ENCODE peak calls at places on chromosomes 11 and 22, in seven cellular contexts. One of them, this sample, is unnamed.

GRCh38 chr22:29877620-29878019 is 5.4 kb upstream of the MTMR3 start:
- DNase-seq in RWPE1: no peak
- DNase-seq in EL: peak
- DNase-seq in lung microvascular endothelial cell: no peak
- DNase-seq in activated naive CD4-positive, alpha-beta T cell: no peak
- DNase-seq in frontal cortex: no peak
- DNase-seq in foreskin fibroblast: peak
- DNase-seq in this sample: no peak

GRCh38 chr22:42714768-42715430 is 5.8 kb downstream of the A4GALT start:
- DNase-seq in RWPE1: no peak
- DNase-seq in EL: no peak
- DNase-seq in lung microvascular endothelial cell: peak
- DNase-seq in activated naive CD4-positive, alpha-beta T cell: no peak
- DNase-seq in frontal cortex: no peak
- DNase-seq in foreskin fibroblast: peak
- DNase-seq in this sample: peak

GRCh38 chr11:33982661-33983060 is 68.9 kb upstream of the CAPRIN1 start:
- DNase-seq in RWPE1: no peak
- DNase-seq in EL: no peak
- DNase-seq in lung microvascular endothelial cell: no peak
- DNase-seq in activated naive CD4-positive, alpha-beta T cell: no peak
- DNase-seq in frontal cortex: no peak
- DNase-seq in foreskin fibroblast: no peak
- DNase-seq in this sample: no peak

GRCh38 chr11:46285173-46285572 is 7.7 kb downstream of the CREB3L1 start:
- DNase-seq in RWPE1: no peak
- DNase-seq in EL: peak
- DNase-seq in lung microvascular endothelial cell: no peak
- DNase-seq in activated naive CD4-positive, alpha-beta T cell: no peak
- DNase-seq in frontal cortex: no peak
- DNase-seq in foreskin fibroblast: peak
- DNase-seq in this sample: no peak

GRCh38 chr11:35412285-35412684 is 7.1 kb downstream of the SLC1A2 start:
- DNase-seq in RWPE1: no peak
- DNase-seq in EL: peak
- DNase-seq in lung microvascular endothelial cell: no peak
- DNase-seq in activated naive CD4-positive, alpha-beta T cell: no peak
- DNase-seq in frontal cortex: no peak
- DNase-seq in foreskin fibroblast: peak
- DNase-seq in this sample: peak

GRCh38 chr11:67415501-67416304 is at the start of gene CARNS1:
- DNase-seq in RWPE1: no peak
- DNase-seq in EL: no peak
- DNase-seq in lung microvascular endothelial cell: no peak
- DNase-seq in activated naive CD4-positive, alpha-beta T cell: no peak
- DNase-seq in frontal cortex: peak
- DNase-seq in foreskin fibroblast: no peak
- DNase-seq in this sample: no peak

GRCh38 chr11:59865031-59865430 is 1.3 kb downstream of the TCN1 start:
- DNase-seq in RWPE1: no peak
- DNase-seq in EL: no peak
- DNase-seq in lung microvascular endothelial cell: peak
- DNase-seq in activated naive CD4-positive, alpha-beta T cell: no peak
- DNase-seq in frontal cortex: peak
- DNase-seq in foreskin fibroblast: no peak
- DNase-seq in this sample: peak

GRCh38 chr11:96306933-96307747 is 35.9 kb downstream of the MAML2 start:
- DNase-seq in RWPE1: peak
- DNase-seq in EL: peak
- DNase-seq in lung microvascular endothelial cell: peak
- DNase-seq in activated naive CD4-positive, alpha-beta T cell: no peak
- DNase-seq in frontal cortex: no peak
- DNase-seq in foreskin fibroblast: peak
- DNase-seq in this sample: peak

GRCh38 chr11:110123003-110123402 is 29.8 kb downstream of the ZC3H12C start:
- DNase-seq in RWPE1: no peak
- DNase-seq in EL: peak
- DNase-seq in lung microvascular endothelial cell: no peak
- DNase-seq in activated naive CD4-positive, alpha-beta T cell: no peak
- DNase-seq in frontal cortex: no peak
- DNase-seq in foreskin fibroblast: peak
- DNase-seq in this sample: no peak

GRCh38 chr22:50274311-50274710 is 4.1 kb upstream of the MAPK11 start:
- DNase-seq in RWPE1: peak
- DNase-seq in EL: peak
- DNase-seq in lung microvascular endothelial cell: peak
- DNase-seq in activated naive CD4-positive, alpha-beta T cell: peak
- DNase-seq in frontal cortex: peak
- DNase-seq in foreskin fibroblast: peak
- DNase-seq in this sample: peak

GRCh38 chr11:69962152-69962551 is 116.0 kb upstream of the ANO1 start:
- DNase-seq in RWPE1: peak
- DNase-seq in EL: peak
- DNase-seq in lung microvascular endothelial cell: peak
- DNase-seq in activated naive CD4-positive, alpha-beta T cell: no peak
- DNase-seq in frontal cortex: no peak
- DNase-seq in foreskin fibroblast: peak
- DNase-seq in this sample: peak

GRCh38 chr11:117189191-117189940 is 9.8 kb upstream of the TAGLN start:
- DNase-seq in RWPE1: no peak
- DNase-seq in EL: no peak
- DNase-seq in lung microvascular endothelial cell: no peak
- DNase-seq in activated naive CD4-positive, alpha-beta T cell: no peak
- DNase-seq in frontal cortex: no peak
- DNase-seq in foreskin fibroblast: no peak
- DNase-seq in this sample: no peak

GRCh38 chr11:35526370-35526792 is 965 bp upstream of the PAMR1 start:
- DNase-seq in RWPE1: no peak
- DNase-seq in EL: peak
- DNase-seq in lung microvascular endothelial cell: no peak
- DNase-seq in activated naive CD4-positive, alpha-beta T cell: no peak
- DNase-seq in frontal cortex: no peak
- DNase-seq in foreskin fibroblast: no peak
- DNase-seq in this sample: no peak

GRCh38 chr11:114827043-114827442 is 148.7 kb downstream of the NXPE2 start:
- DNase-seq in RWPE1: no peak
- DNase-seq in EL: no peak
- DNase-seq in lung microvascular endothelial cell: no peak
- DNase-seq in activated naive CD4-positive, alpha-beta T cell: no peak
- DNase-seq in frontal cortex: no peak
- DNase-seq in foreskin fibroblast: no peak
- DNase-seq in this sample: no peak

GRCh38 chr11:12195773-12196172 is 85.4 kb downstream of the MICAL2 start:
- DNase-seq in RWPE1: no peak
- DNase-seq in EL: no peak
- DNase-seq in lung microvascular endothelial cell: no peak
- DNase-seq in activated naive CD4-positive, alpha-beta T cell: peak
- DNase-seq in frontal cortex: no peak
- DNase-seq in foreskin fibroblast: no peak
- DNase-seq in this sample: no peak

GRCh38 chr11:33722579-33723234 is 13.5 kb downstream of the CD59 start:
- DNase-seq in RWPE1: no peak
- DNase-seq in EL: peak
- DNase-seq in lung microvascular endothelial cell: peak
- DNase-seq in activated naive CD4-positive, alpha-beta T cell: no peak
- DNase-seq in frontal cortex: no peak
- DNase-seq in foreskin fibroblast: peak
- DNase-seq in this sample: peak